ENCODE peak calls at places on chromosomes 3 and 15, in ten cellular contexts. H is ELF-1, P is ovary, X is esophagus squamous epithelium, C is NCI-H774, B is neuronal stem cell, D is foreskin fibroblast, G is AG08396, A is cerebellar cortex, Y is activated B cell treated with CpG ODN at 0.5 μM for 24 hours. U is an unnamed sample.

GRCh38 chr15:96274698-96275097 is 55.8 kb upstream of the NR2F2 start:
- DNase-seq in B (no peak), C (no peak), H (no peak), G (no peak), A (no peak), D (no peak), Y (no peak), P (no peak), X (no peak), U (no peak)

GRCh38 chr3:144968951-144969350 is 997.3 kb downstream of the DIPK2A start:
- DNase-seq in X (no peak), D (peak), C (no peak), Y (no peak), G (peak), A (no peak), H (no peak), P (no peak), B (no peak), U (no peak)

GRCh38 chr3:123767020-123767394 is 117.1 kb downstream of the MYLK start:
- DNase-seq in X (no peak), P (no peak), G (no peak), Y (no peak), A (no peak), D (no peak), C (no peak), H (peak), B (no peak), U (no peak)

GRCh38 chr15:34987623-34987981 is 485 bp downstream of the ZNF770 start:
- DNase-seq in A (no peak), B (no peak), G (peak), C (no peak), H (peak), D (no peak), X (no peak), P (no peak), Y (no peak), U (no peak)

GRCh38 chr3:33394403-33395054 is 45.7 kb downstream of the UBP1 start:
- DNase-seq in G (no peak), P (no peak), H (no peak), A (no peak), X (no peak), Y (no peak), D (no peak), C (no peak), B (no peak), U (no peak)

GRCh38 chr15:64571857-64572291 is 111.5 kb downstream of the ZNF609 start:
- DNase-seq in A (no peak), G (no peak), P (no peak), Y (no peak), D (no peak), X (no peak), B (no peak), H (peak), C (no peak), U (no peak)

GRCh38 chr3:184741259-184741556 is 29.3 kb upstream of the MAGEF1 start:
- DNase-seq in X (no peak), P (no peak), B (no peak), C (no peak), A (no peak), H (no peak), D (no peak), Y (no peak), G (no peak), U (peak)

GRCh38 chr3:17233398-17233800 is 348.6 kb downstream of the PLCL2 start:
- DNase-seq in H (peak), X (no peak), Y (no peak), D (peak), G (peak), C (peak), P (no peak), B (peak), A (peak), U (no peak)

GRCh38 chr3:29170894-29171582 is 109.8 kb upstream of the RBMS3 start:
- DNase-seq in G (no peak), X (no peak), Y (no peak), B (no peak), H (no peak), D (no peak), A (no peak), P (no peak), C (no peak), U (no peak)

GRCh38 chr3:28207000-28207733 is 34.3 kb upstream of the CMC1 start:
- DNase-seq in X (no peak), D (no peak), Y (no peak), H (no peak), B (no peak), A (no peak), C (no peak), P (no peak), G (no peak), U (no peak)

GRCh38 chr15:40192942-40193341 is 32.1 kb downstream of the BUB1B start:
- DNase-seq in H (no peak), P (no peak), G (peak), D (peak), Y (no peak), X (no peak), A (no peak), C (no peak), B (no peak), U (no peak)

GRCh38 chr3:128469128-128469527 is 2.4 kb upstream of the DNAJB8 start:
- DNase-seq in G (no peak), Y (no peak), A (no peak), B (no peak), X (no peak), H (no peak), C (no peak), P (no peak), D (no peak), U (no peak)

GRCh38 chr15:68019814-68020525 is 34.1 kb upstream of the PIAS1 start:
- DNase-seq in X (no peak), Y (no peak), A (no peak), C (no peak), H (peak), D (no peak), G (no peak), P (no peak), B (no peak), U (no peak)

GRCh38 chr3:11660242-11660641 is 16.5 kb upstream of the VGLL4 start:
- DNase-seq in B (no peak), G (no peak), A (no peak), D (no peak), X (no peak), H (no peak), P (no peak), Y (no peak), C (no peak), U (no peak)

GRCh38 chr3:11803977-11804903 is 42.4 kb downstream of the TAMM41 start:
- DNase-seq in G (peak), Y (no peak), P (peak), X (peak), B (peak), A (peak), D (no peak), C (peak), H (peak), U (peak)

GRCh38 chr3:133280591-133280990 is 119.3 kb upstream of the BFSP2 start:
- DNase-seq in X (no peak), G (no peak), P (no peak), H (no peak), D (no peak), C (no peak), A (no peak), B (no peak), Y (no peak), U (no peak)

GRCh38 chr3:197171481-197172067 is 126.8 kb downstream of the DLG1 start:
- DNase-seq in D (no peak), C (no peak), G (no peak), P (no peak), H (no peak), B (no peak), A (no peak), X (no peak), Y (no peak), U (no peak)

GRCh38 chr15:31867536-31868442 is 162.5 kb upstream of the CHRNA7 start:
- DNase-seq in X (no peak), B (peak), D (peak), G (peak), P (peak), Y (no peak), H (peak), C (peak), A (peak), U (peak)

GRCh38 chr3:110526732-110527727 is 544.6 kb upstream of the NECTIN3 start:
- DNase-seq in B (peak), C (no peak), G (peak), P (no peak), H (peak), A (no peak), D (peak), Y (no peak), X (no peak), U (no peak)

GRCh38 chr15:34122771-34123183 is 20.9 kb downstream of the PGBD4 start:
- DNase-seq in P (no peak), G (peak), B (no peak), X (no peak), C (no peak), H (peak), D (peak), A (no peak), Y (no peak), U (no peak)

GRCh38 chr3:66823010-66823399 is 175.1 kb upstream of the KBTBD8 start:
- DNase-seq in X (no peak), A (no peak), G (no peak), D (no peak), Y (no peak), H (no peak), B (no peak), P (no peak), C (no peak), U (no peak)

GRCh38 chr3:194251461-194251860 is 99.7 kb downstream of the CPN2 start:
- DNase-seq in P (no peak), C (no peak), H (no peak), X (no peak), Y (no peak), D (no peak), G (no peak), B (no peak), A (no peak), U (peak)